ENCODE peak calls at places on chromosomes 13 and 19, in ten cellular contexts. A is uterus; Z is AG04450; Y is upper lobe of right lung; B is mammary epithelial cell; T is Panc1; N is tibial nerve; Q is effector memory CD4-positive, alpha-beta T cell; W is neuronal stem cell; H is endodermal cell. I is an unnamed sample. For H3K27me3, the result is how much of the 10 kb centered on the place peaks cover.

GRCh38 chr13:43374621-43375020 is 351.2 kb downstream of the DNAJC15 start:
- DNase-seq in N (no peak), Y (no peak), T (no peak), Q (no peak), W (no peak), H (no peak), A (no peak), B (no peak), Z (no peak), I (no peak)

GRCh38 chr13:97280478-97280877 is 58.3 kb downstream of the MBNL2 start:
- DNase-seq in A (no peak), B (no peak), H (no peak), N (no peak), Y (no peak), W (no peak), Q (no peak), Z (no peak), T (no peak), I (no peak)

GRCh38 chr13:71021810-71022422 is 845.1 kb downstream of the DACH1 start:
- DNase-seq in A (no peak), Z (no peak), W (no peak), H (no peak), N (no peak), Q (no peak), Y (no peak), T (no peak), B (no peak), I (no peak)

GRCh38 chr13:32314271-32314967 is 744 bp downstream of the ZAR1L start:
- DNase-seq in W (no peak), A (no peak), N (peak), Q (no peak), H (no peak), B (no peak), Z (no peak), Y (peak), T (no peak), I (no peak)

GRCh38 chr13:41514853-41515395 is 57.6 kb downstream of the RGCC start:
- DNase-seq in Y (no peak), B (no peak), A (no peak), Z (no peak), T (no peak), Q (no peak), W (no peak), H (no peak), N (no peak), I (no peak)

GRCh38 chr13:53191091-53191490 is 162.5 kb downstream of the OLFM4 start:
- DNase-seq in Y (no peak), B (no peak), H (peak), Q (no peak), W (peak), N (no peak), Z (no peak), A (no peak), T (no peak), I (peak)

GRCh38 chr13:110269509-110270185 is 37.3 kb downstream of the COL4A1 start:
- DNase-seq in Y (no peak), W (no peak), Z (no peak), Q (no peak), T (no peak), A (no peak), N (no peak), H (peak), B (no peak), I (no peak)

GRCh38 chr19:51224163-51224641 is 678 bp upstream of the CD33 start:
- DNase-seq in Z (no peak), W (no peak), A (no peak), H (no peak), B (no peak), T (no peak), Y (no peak), N (no peak), Q (no peak), I (no peak)

GRCh38 chr13:50393641-50394040 is 378.4 kb downstream of the KCNRG start:
- DNase-seq in Y (no peak), H (peak), N (no peak), B (no peak), Q (no peak), Z (no peak), A (no peak), W (peak), T (no peak), I (peak)

DNA sequence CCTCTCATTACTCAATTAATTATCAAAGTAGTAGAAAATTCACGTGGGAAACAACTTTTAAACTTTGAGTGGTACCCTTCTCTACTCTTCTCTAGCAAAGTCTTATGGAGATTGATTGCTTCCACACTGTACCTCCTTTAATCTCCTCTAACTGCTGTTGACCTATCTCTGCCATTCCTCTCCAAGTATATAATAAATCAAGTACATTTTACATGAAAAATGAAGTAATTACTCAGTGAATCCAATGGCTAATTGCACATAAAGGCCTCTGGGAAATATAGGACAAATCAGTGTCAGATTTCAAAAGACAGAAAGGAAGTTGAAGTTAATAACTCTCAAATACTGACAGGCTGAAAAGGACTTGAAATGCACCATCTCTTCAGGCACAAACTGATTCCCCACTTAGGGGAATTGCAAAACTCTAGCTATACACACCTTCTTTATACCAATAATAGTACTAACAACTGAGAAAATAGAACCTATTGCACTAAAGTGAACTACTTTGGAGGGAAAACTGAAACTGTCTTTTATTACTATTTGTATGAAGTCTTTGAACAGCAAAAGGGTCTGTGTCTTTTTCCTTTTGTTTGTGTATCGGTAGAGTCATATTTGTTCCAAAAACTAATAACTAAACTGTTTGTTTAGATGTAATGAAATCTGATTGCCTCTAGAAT is 701.1 kb downstream of the PCDH9 start:
- DNase-seq in A (no peak), B (no peak), T (no peak), H (no peak), N (no peak), Z (no peak), W (no peak), Q (no peak), Y (no peak), I (no peak)
- H3K4me3 ChIP-seq in A (no peak), B (no peak), T (no peak), H (no peak), N (no peak), Z (no peak), W (no peak), Q (no peak), Y (no peak), I (no peak)

GRCh38 chr19:35533822-35534521 is 716 bp downstream of the GAPDHS start:
- DNase-seq in Z (no peak), A (no peak), Y (peak), W (no peak), T (no peak), Q (no peak), N (no peak), B (no peak), H (peak), I (peak)

GRCh38 chr19:35533201-35533821 is at the start of gene GAPDHS:
- DNase-seq in W (no peak), Y (no peak), Q (no peak), Z (no peak), T (no peak), N (no peak), B (no peak), H (no peak), A (no peak), I (peak)

GRCh38 chr19:35529241-35530218 is 1.4 kb upstream of the SBSN start:
- DNase-seq in A (no peak), W (no peak), T (no peak), Z (no peak), N (no peak), Q (no peak), H (no peak), Y (no peak), B (no peak), I (no peak)

GRCh38 chr19:35528218-35529038 is at the start of gene SBSN:
- DNase-seq in H (no peak), Y (no peak), W (no peak), A (no peak), Z (no peak), B (peak), T (no peak), N (no peak), Q (no peak), I (no peak)

GRCh38 chr19:35531291-35531690 is 2.0 kb upstream of the GAPDHS start:
- DNase-seq in A (no peak), Y (no peak), T (no peak), Q (no peak), Z (no peak), N (no peak), W (no peak), H (peak), B (no peak), I (no peak)
- H3K27me3 ChIP-seq in A (under half), Y (half or more), T (under half), Q (under half), Z (under half), N (under half), W (under half), H (under half), B (under half), I (under half)

GRCh38 chr19:8041553-8041952 is 11.0 kb upstream of the CCL25 start:
- DNase-seq in Q (no peak), Z (no peak), N (no peak), A (no peak), Y (peak), W (no peak), H (no peak), B (no peak), T (no peak), I (peak)

GRCh38 chr19:8038815-8039214 is 13.7 kb upstream of the CCL25 start:
- DNase-seq in T (no peak), Z (no peak), A (no peak), W (no peak), Q (no peak), Y (no peak), N (no peak), H (no peak), B (no peak), I (no peak)

GRCh38 chr19:8036438-8037099 is 16.0 kb upstream of the CCL25 start:
- DNase-seq in Q (no peak), T (no peak), B (no peak), W (no peak), H (no peak), N (no peak), A (no peak), Z (no peak), Y (no peak), I (no peak)

GRCh38 chr19:8042900-8043299 is 9.7 kb upstream of the CCL25 start:
- DNase-seq in T (no peak), B (no peak), Q (no peak), Y (no peak), N (no peak), A (no peak), W (no peak), Z (no peak), H (no peak), I (peak)

GRCh38 chr19:8039231-8039630 is 13.3 kb upstream of the CCL25 start:
- DNase-seq in N (no peak), B (no peak), Q (no peak), W (no peak), Y (no peak), Z (no peak), T (no peak), A (no peak), H (no peak), I (no peak)
- H3K4me3 ChIP-seq in N (no peak), B (no peak), Q (no peak), W (no peak), Y (no peak), Z (no peak), T (no peak), A (no peak), H (no peak), I (no peak)

GRCh38 chr13:94711561-94712286 is 621 bp downstream of the SOX21 start:
- DNase-seq in Q (no peak), Y (peak), N (no peak), H (no peak), T (no peak), W (no peak), Z (no peak), B (peak), A (no peak), I (peak)

GRCh38 chr13:94710881-94711560 is 1.3 kb downstream of the SOX21 start:
- DNase-seq in Y (peak), A (no peak), B (no peak), N (no peak), T (no peak), Z (no peak), W (no peak), H (peak), Q (no peak), I (peak)

GRCh38 chr13:94712287-94712811 is at the start of gene SOX21:
- DNase-seq in Z (no peak), W (no peak), T (no peak), Q (no peak), A (no peak), N (no peak), B (peak), H (peak), Y (no peak), I (peak)

GRCh38 chr13:94708971-94709614 is 3.3 kb downstream of the SOX21 start:
- DNase-seq in Z (no peak), T (no peak), B (no peak), W (no peak), H (no peak), Q (no peak), Y (no peak), A (no peak), N (no peak), I (no peak)

GRCh38 chr13:94710081-94710809 is 2.1 kb downstream of the SOX21 start:
- DNase-seq in H (no peak), W (no peak), Q (no peak), T (no peak), B (no peak), Z (no peak), N (no peak), A (no peak), Y (no peak), I (peak)
- H3K27me3 ChIP-seq in H (half or more), W (under half), Q (half or more), T (under half), B (half or more), Z (half or more), N (under half), A (half or more), Y (half or more), I (half or more)

GRCh38 chr19:510606-511100 is 3.4 kb downstream of the TPGS1 start:
- DNase-seq in T (no peak), B (peak), Q (peak), W (peak), A (peak), Y (peak), H (peak), N (no peak), Z (peak), I (peak)
- H3K4me3 ChIP-seq in T (no peak), B (no peak), Q (peak), W (no peak), A (no peak), Y (peak), H (no peak), N (peak), Z (no peak), I (no peak)

GRCh38 chr19:31353826-31354225 is 4.6 kb upstream of the TSHZ3 start:
- DNase-seq in Z (no peak), A (no peak), Q (no peak), T (no peak), Y (no peak), N (no peak), B (no peak), H (peak), W (no peak), I (peak)

GRCh38 chr19:31355330-31356289 is 6.4 kb upstream of the TSHZ3 start:
- DNase-seq in T (no peak), N (no peak), Z (no peak), Q (no peak), Y (no peak), H (peak), B (no peak), W (no peak), A (no peak), I (peak)

GRCh38 chr19:31354919-31355318 is 5.7 kb upstream of the TSHZ3 start:
- DNase-seq in B (no peak), N (no peak), T (no peak), Z (no peak), Q (no peak), H (peak), Y (no peak), A (no peak), W (no peak), I (peak)

GRCh38 chr19:31352782-31353651 is 3.8 kb upstream of the TSHZ3 start:
- DNase-seq in H (peak), Q (no peak), Z (no peak), T (no peak), A (no peak), B (no peak), Y (no peak), W (no peak), N (no peak), I (peak)

GRCh38 chr19:31354316-31354715 is 5.1 kb upstream of the TSHZ3 start:
- DNase-seq in T (no peak), B (no peak), Y (no peak), W (no peak), N (no peak), Z (no peak), A (no peak), Q (no peak), H (peak), I (peak)
- H3K27me3 ChIP-seq in T (under half), B (under half), Y (half or more), W (under half), N (under half), Z (under half), A (under half), Q (half or more), H (half or more), I (half or more)

DNA sequence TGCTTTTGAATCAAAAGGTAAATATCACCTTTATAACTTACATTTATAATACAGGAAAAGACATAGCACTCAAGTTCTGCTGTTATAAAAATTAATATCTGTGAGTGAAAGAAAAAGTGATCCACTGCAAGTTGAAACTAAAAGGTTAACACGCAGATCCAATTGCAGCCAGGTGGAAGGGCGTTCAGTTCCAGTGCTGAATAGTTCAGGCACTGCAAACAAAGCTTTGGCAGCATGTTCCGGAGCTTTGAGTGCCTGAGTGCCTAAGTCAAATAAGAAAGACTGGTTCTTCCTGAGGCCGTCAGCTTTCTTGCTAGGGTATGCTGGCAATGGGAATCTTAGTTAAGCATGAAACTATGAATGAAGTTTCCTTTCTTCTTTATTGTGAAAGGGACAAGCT is 200.3 kb downstream of the LMO7 start:
- DNase-seq in B (no peak), H (no peak), T (no peak), Q (no peak), Y (peak), A (no peak), W (no peak), N (no peak), Z (no peak), I (no peak)
- H3K4me3 ChIP-seq in B (no peak), H (no peak), T (no peak), Q (no peak), Y (no peak), A (no peak), W (no peak), N (no peak), Z (no peak), I (no peak)

DNA sequence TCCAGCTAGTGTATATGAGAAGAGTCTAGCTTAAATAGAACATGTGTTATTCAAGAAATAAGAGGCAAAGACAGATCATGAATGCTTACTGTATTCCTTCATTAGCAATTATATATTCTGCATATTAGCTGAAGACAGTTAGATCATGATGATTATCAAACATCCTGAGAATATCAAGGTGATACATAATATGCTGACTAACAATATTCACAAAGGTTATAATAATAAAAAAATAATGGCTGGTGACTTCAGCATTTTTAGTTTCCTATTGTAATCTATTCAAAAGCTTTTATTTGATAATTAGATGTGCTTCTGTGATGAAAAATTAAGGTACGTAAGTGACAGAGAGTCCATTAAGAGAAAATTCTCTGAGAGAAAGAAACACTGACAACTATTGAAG is 511.4 kb downstream of the PCDH17 start:
- DNase-seq in H (no peak), N (no peak), Y (no peak), Q (no peak), Z (no peak), T (no peak), A (no peak), W (no peak), B (no peak), I (no peak)
- H3K27me3 ChIP-seq in H (under half), N (under half), Y (under half), Q (under half), Z (under half), T (under half), A (under half), W (under half), B (under half), I (under half)

GRCh38 chr19:15126511-15126910 is 19.3 kb downstream of the SYDE1 start:
- DNase-seq in Q (no peak), B (no peak), A (no peak), H (no peak), Z (no peak), Y (no peak), W (no peak), T (no peak), N (no peak), I (no peak)
- H3K4me3 ChIP-seq in Q (no peak), B (no peak), A (no peak), H (peak), Z (no peak), Y (no peak), W (no peak), T (no peak), N (no peak), I (no peak)

I was measured in H7.